ENCODE peak calls at places on chromosomes 3 and 15, in eight cellular contexts. One of them, this sample, is unnamed.

GRCh38 chr3:71131893-71132314 is 451.6 kb downstream of the FOXP1 start:
- DNase-seq in HFF-Myc: no peak
- DNase-seq in foreskin fibroblast: no peak
- DNase-seq in cardiac fibroblast: peak
- DNase-seq in DND-41: no peak
- DNase-seq in body of pancreas: no peak
- DNase-seq in astrocyte of the spinal cord: no peak
- DNase-seq in AG09309: no peak
- DNase-seq in this sample: no peak

GRCh38 chr3:177350051-177350565 is 152.8 kb upstream of the TBL1XR1 start:
- DNase-seq in HFF-Myc: no peak
- DNase-seq in foreskin fibroblast: no peak
- DNase-seq in cardiac fibroblast: no peak
- DNase-seq in DND-41: no peak
- DNase-seq in body of pancreas: no peak
- DNase-seq in astrocyte of the spinal cord: no peak
- DNase-seq in AG09309: no peak
- DNase-seq in this sample: no peak

GRCh38 chr3:139499536-139499935 is 23.2 kb upstream of the RBP2 start:
- DNase-seq in HFF-Myc: no peak
- DNase-seq in foreskin fibroblast: no peak
- DNase-seq in cardiac fibroblast: no peak
- DNase-seq in DND-41: no peak
- DNase-seq in body of pancreas: no peak
- DNase-seq in astrocyte of the spinal cord: no peak
- DNase-seq in AG09309: no peak
- DNase-seq in this sample: no peak

GRCh38 chr3:132378-132777 is 64.2 kb upstream of the CHL1 start:
- DNase-seq in HFF-Myc: no peak
- DNase-seq in foreskin fibroblast: no peak
- DNase-seq in cardiac fibroblast: no peak
- DNase-seq in DND-41: no peak
- DNase-seq in body of pancreas: no peak
- DNase-seq in astrocyte of the spinal cord: no peak
- DNase-seq in AG09309: no peak
- DNase-seq in this sample: no peak

GRCh38 chr15:55737373-55737772 is 5.6 kb downstream of the PRTG start:
- DNase-seq in HFF-Myc: no peak
- DNase-seq in foreskin fibroblast: no peak
- DNase-seq in cardiac fibroblast: peak
- DNase-seq in DND-41: no peak
- DNase-seq in body of pancreas: no peak
- DNase-seq in astrocyte of the spinal cord: no peak
- DNase-seq in AG09309: no peak
- DNase-seq in this sample: no peak

GRCh38 chr15:93459396-93459795 is 370.4 kb upstream of the RGMA start:
- DNase-seq in HFF-Myc: no peak
- DNase-seq in foreskin fibroblast: no peak
- DNase-seq in cardiac fibroblast: no peak
- DNase-seq in DND-41: no peak
- DNase-seq in body of pancreas: no peak
- DNase-seq in astrocyte of the spinal cord: no peak
- DNase-seq in AG09309: no peak
- DNase-seq in this sample: no peak

GRCh38 chr15:77722759-77723460 is 90.2 kb upstream of the LINGO1 start:
- DNase-seq in HFF-Myc: no peak
- DNase-seq in foreskin fibroblast: no peak
- DNase-seq in cardiac fibroblast: no peak
- DNase-seq in DND-41: no peak
- DNase-seq in body of pancreas: no peak
- DNase-seq in astrocyte of the spinal cord: no peak
- DNase-seq in AG09309: no peak
- DNase-seq in this sample: no peak

GRCh38 chr3:104629038-104629437 is 737.7 kb upstream of the ALCAM start:
- DNase-seq in HFF-Myc: peak
- DNase-seq in foreskin fibroblast: peak
- DNase-seq in cardiac fibroblast: peak
- DNase-seq in DND-41: no peak
- DNase-seq in body of pancreas: no peak
- DNase-seq in astrocyte of the spinal cord: peak
- DNase-seq in AG09309: peak
- DNase-seq in this sample: no peak

GRCh38 chr3:83500422-83500821 is 1458.4 kb upstream of the CADM2 start:
- DNase-seq in HFF-Myc: no peak
- DNase-seq in foreskin fibroblast: no peak
- DNase-seq in cardiac fibroblast: no peak
- DNase-seq in DND-41: no peak
- DNase-seq in body of pancreas: peak
- DNase-seq in astrocyte of the spinal cord: no peak
- DNase-seq in AG09309: no peak
- DNase-seq in this sample: no peak

GRCh38 chr3:191356586-191357439 is 26.5 kb upstream of the UTS2B start:
- DNase-seq in HFF-Myc: no peak
- DNase-seq in foreskin fibroblast: peak
- DNase-seq in cardiac fibroblast: peak
- DNase-seq in DND-41: no peak
- DNase-seq in body of pancreas: no peak
- DNase-seq in astrocyte of the spinal cord: peak
- DNase-seq in AG09309: no peak
- DNase-seq in this sample: peak

GRCh38 chr15:91982401-91982800 is 128.9 kb downstream of the SLCO3A1 start:
- DNase-seq in HFF-Myc: no peak
- DNase-seq in foreskin fibroblast: no peak
- DNase-seq in cardiac fibroblast: no peak
- DNase-seq in DND-41: no peak
- DNase-seq in body of pancreas: no peak
- DNase-seq in astrocyte of the spinal cord: no peak
- DNase-seq in AG09309: no peak
- DNase-seq in this sample: no peak

GRCh38 chr15:85580914-85581313 is 200.5 kb downstream of the AKAP13 start:
- DNase-seq in HFF-Myc: no peak
- DNase-seq in foreskin fibroblast: no peak
- DNase-seq in cardiac fibroblast: peak
- DNase-seq in DND-41: no peak
- DNase-seq in body of pancreas: peak
- DNase-seq in astrocyte of the spinal cord: no peak
- DNase-seq in AG09309: no peak
- DNase-seq in this sample: no peak

GRCh38 chr3:122410639-122411038 is 5.2 kb downstream of the WDR5B start:
- DNase-seq in HFF-Myc: no peak
- DNase-seq in foreskin fibroblast: no peak
- DNase-seq in cardiac fibroblast: no peak
- DNase-seq in DND-41: no peak
- DNase-seq in body of pancreas: no peak
- DNase-seq in astrocyte of the spinal cord: no peak
- DNase-seq in AG09309: no peak
- DNase-seq in this sample: no peak

GRCh38 chr3:124650798-124651197 is 79.5 kb upstream of the UMPS start:
- DNase-seq in HFF-Myc: no peak
- DNase-seq in foreskin fibroblast: no peak
- DNase-seq in cardiac fibroblast: no peak
- DNase-seq in DND-41: no peak
- DNase-seq in body of pancreas: no peak
- DNase-seq in astrocyte of the spinal cord: no peak
- DNase-seq in AG09309: no peak
- DNase-seq in this sample: no peak

GRCh38 chr3:170429050-170429449 is 10.4 kb downstream of the CLDN11 start:
- DNase-seq in HFF-Myc: no peak
- DNase-seq in foreskin fibroblast: no peak
- DNase-seq in cardiac fibroblast: peak
- DNase-seq in DND-41: peak
- DNase-seq in body of pancreas: no peak
- DNase-seq in astrocyte of the spinal cord: peak
- DNase-seq in AG09309: peak
- DNase-seq in this sample: no peak

GRCh38 chr3:58539636-58540035 is 2.6 kb upstream of the ACOX2 start:
- DNase-seq in HFF-Myc: no peak
- DNase-seq in foreskin fibroblast: no peak
- DNase-seq in cardiac fibroblast: no peak
- DNase-seq in DND-41: no peak
- DNase-seq in body of pancreas: no peak
- DNase-seq in astrocyte of the spinal cord: no peak
- DNase-seq in AG09309: no peak
- DNase-seq in this sample: no peak

GRCh38 chr3:12891985-12892839 is 50.8 kb upstream of the RPL32 start:
- DNase-seq in HFF-Myc: peak
- DNase-seq in foreskin fibroblast: peak
- DNase-seq in cardiac fibroblast: peak
- DNase-seq in DND-41: peak
- DNase-seq in body of pancreas: peak
- DNase-seq in astrocyte of the spinal cord: peak
- DNase-seq in AG09309: peak
- DNase-seq in this sample: peak

GRCh38 chr3:171838218-171838720 is 4.9 kb upstream of the TMEM212 start:
- DNase-seq in HFF-Myc: no peak
- DNase-seq in foreskin fibroblast: peak
- DNase-seq in cardiac fibroblast: peak
- DNase-seq in DND-41: no peak
- DNase-seq in body of pancreas: peak
- DNase-seq in astrocyte of the spinal cord: peak
- DNase-seq in AG09309: no peak
- DNase-seq in this sample: no peak

GRCh38 chr15:86624261-86625036 is 544.8 kb downstream of the AGBL1 start:
- DNase-seq in HFF-Myc: peak
- DNase-seq in foreskin fibroblast: peak
- DNase-seq in cardiac fibroblast: peak
- DNase-seq in DND-41: peak
- DNase-seq in body of pancreas: peak
- DNase-seq in astrocyte of the spinal cord: peak
- DNase-seq in AG09309: peak
- DNase-seq in this sample: peak

GRCh38 chr3:138389841-138390581 is 41.6 kb downstream of the MRAS start:
- DNase-seq in HFF-Myc: peak
- DNase-seq in foreskin fibroblast: peak
- DNase-seq in cardiac fibroblast: peak
- DNase-seq in DND-41: no peak
- DNase-seq in body of pancreas: peak
- DNase-seq in astrocyte of the spinal cord: peak
- DNase-seq in AG09309: peak
- DNase-seq in this sample: no peak

GRCh38 chr3:129535075-129535474 is 6.6 kb downstream of the RHO start:
- DNase-seq in HFF-Myc: no peak
- DNase-seq in foreskin fibroblast: no peak
- DNase-seq in cardiac fibroblast: no peak
- DNase-seq in DND-41: no peak
- DNase-seq in body of pancreas: no peak
- DNase-seq in astrocyte of the spinal cord: no peak
- DNase-seq in AG09309: no peak
- DNase-seq in this sample: no peak

GRCh38 chr3:12420393-12420792 is 63.9 kb upstream of the TSEN2 start:
- DNase-seq in HFF-Myc: no peak
- DNase-seq in foreskin fibroblast: no peak
- DNase-seq in cardiac fibroblast: no peak
- DNase-seq in DND-41: no peak
- DNase-seq in body of pancreas: no peak
- DNase-seq in astrocyte of the spinal cord: no peak
- DNase-seq in AG09309: no peak
- DNase-seq in this sample: no peak

GRCh38 chr3:127457094-127457475 is 133.4 kb downstream of the TPRA1 start:
- DNase-seq in HFF-Myc: no peak
- DNase-seq in foreskin fibroblast: peak
- DNase-seq in cardiac fibroblast: peak
- DNase-seq in DND-41: no peak
- DNase-seq in body of pancreas: peak
- DNase-seq in astrocyte of the spinal cord: peak
- DNase-seq in AG09309: no peak
- DNase-seq in this sample: peak

GRCh38 chr3:51141573-51141972 is 243.5 kb upstream of the MANF start:
- DNase-seq in HFF-Myc: no peak
- DNase-seq in foreskin fibroblast: no peak
- DNase-seq in cardiac fibroblast: no peak
- DNase-seq in DND-41: no peak
- DNase-seq in body of pancreas: no peak
- DNase-seq in astrocyte of the spinal cord: no peak
- DNase-seq in AG09309: no peak
- DNase-seq in this sample: no peak
- TF ChIP-seq CTCF in HFF-Myc: no peak
- TF ChIP-seq CTCF in foreskin fibroblast: no peak
- TF ChIP-seq CTCF in cardiac fibroblast: no peak
- TF ChIP-seq CTCF in DND-41: peak
- TF ChIP-seq CTCF in body of pancreas: no peak
- TF ChIP-seq CTCF in astrocyte of the spinal cord: no peak
- TF ChIP-seq CTCF in AG09309: no peak
- TF ChIP-seq CTCF in this sample: no peak

GRCh38 chr3:50270841-50271240 is 1.9 kb downstream of the SEMA3B start:
- DNase-seq in HFF-Myc: no peak
- DNase-seq in foreskin fibroblast: no peak
- DNase-seq in cardiac fibroblast: no peak
- DNase-seq in DND-41: no peak
- DNase-seq in body of pancreas: no peak
- DNase-seq in astrocyte of the spinal cord: no peak
- DNase-seq in AG09309: no peak
- DNase-seq in this sample: no peak

GRCh38 chr3:50273689-50274065 is 4.7 kb downstream of the SEMA3B start:
- DNase-seq in HFF-Myc: no peak
- DNase-seq in foreskin fibroblast: no peak
- DNase-seq in cardiac fibroblast: no peak
- DNase-seq in DND-41: no peak
- DNase-seq in body of pancreas: no peak
- DNase-seq in astrocyte of the spinal cord: no peak
- DNase-seq in AG09309: no peak
- DNase-seq in this sample: no peak

GRCh38 chr3:50271314-50272072 is 2.5 kb downstream of the SEMA3B start:
- DNase-seq in HFF-Myc: no peak
- DNase-seq in foreskin fibroblast: no peak
- DNase-seq in cardiac fibroblast: no peak
- DNase-seq in DND-41: no peak
- DNase-seq in body of pancreas: no peak
- DNase-seq in astrocyte of the spinal cord: no peak
- DNase-seq in AG09309: no peak
- DNase-seq in this sample: no peak

GRCh38 chr3:50274371-50275104 is 4.3 kb upstream of the LSMEM2 start:
- DNase-seq in HFF-Myc: no peak
- DNase-seq in foreskin fibroblast: no peak
- DNase-seq in cardiac fibroblast: peak
- DNase-seq in DND-41: peak
- DNase-seq in body of pancreas: peak
- DNase-seq in astrocyte of the spinal cord: peak
- DNase-seq in AG09309: no peak
- DNase-seq in this sample: peak

GRCh38 chr3:50272911-50273688 is 4.2 kb downstream of the SEMA3B start:
- DNase-seq in HFF-Myc: peak
- DNase-seq in foreskin fibroblast: peak
- DNase-seq in cardiac fibroblast: peak
- DNase-seq in DND-41: peak
- DNase-seq in body of pancreas: peak
- DNase-seq in astrocyte of the spinal cord: peak
- DNase-seq in AG09309: no peak
- DNase-seq in this sample: peak
- H3K4me3 ChIP-seq in HFF-Myc: no peak
- H3K4me3 ChIP-seq in foreskin fibroblast: peak
- H3K4me3 ChIP-seq in cardiac fibroblast: no peak
- H3K4me3 ChIP-seq in DND-41: no peak
- H3K4me3 ChIP-seq in body of pancreas: no peak
- H3K4me3 ChIP-seq in astrocyte of the spinal cord: peak
- H3K4me3 ChIP-seq in AG09309: no peak
- H3K4me3 ChIP-seq in this sample: peak

GRCh38 chr3:61894988-61895935 is 333.9 kb downstream of the PTPRG start:
- DNase-seq in HFF-Myc: peak
- DNase-seq in foreskin fibroblast: peak
- DNase-seq in cardiac fibroblast: peak
- DNase-seq in DND-41: peak
- DNase-seq in body of pancreas: peak
- DNase-seq in astrocyte of the spinal cord: peak
- DNase-seq in AG09309: peak
- DNase-seq in this sample: peak
- TF ChIP-seq CTCF in HFF-Myc: no peak
- TF ChIP-seq CTCF in foreskin fibroblast: no peak
- TF ChIP-seq CTCF in cardiac fibroblast: no peak
- TF ChIP-seq CTCF in DND-41: peak
- TF ChIP-seq CTCF in body of pancreas: no peak
- TF ChIP-seq CTCF in astrocyte of the spinal cord: no peak
- TF ChIP-seq CTCF in AG09309: no peak
- TF ChIP-seq CTCF in this sample: no peak

GRCh38 chr3:185815391-185816282 is 9.2 kb downstream of the IGF2BP2 start:
- DNase-seq in HFF-Myc: no peak
- DNase-seq in foreskin fibroblast: no peak
- DNase-seq in cardiac fibroblast: peak
- DNase-seq in DND-41: no peak
- DNase-seq in body of pancreas: no peak
- DNase-seq in astrocyte of the spinal cord: no peak
- DNase-seq in AG09309: no peak
- DNase-seq in this sample: no peak
- H3K4me3 ChIP-seq in HFF-Myc: peak
- H3K4me3 ChIP-seq in foreskin fibroblast: no peak
- H3K4me3 ChIP-seq in cardiac fibroblast: no peak
- H3K4me3 ChIP-seq in DND-41: no peak
- H3K4me3 ChIP-seq in body of pancreas: no peak
- H3K4me3 ChIP-seq in astrocyte of the spinal cord: no peak
- H3K4me3 ChIP-seq in AG09309: no peak
- H3K4me3 ChIP-seq in this sample: no peak

This sample was measured in lung.